ENCODE peak calls at places on chromosomes 13 and 19, in six cellular contexts. G is CD4-positive, alpha-beta T cell; B is naive thymus-derived CD8-positive, alpha-beta T cell; H is GM23338; Z is heart right ventricle; E is stimulated activated naive CD8-positive, alpha-beta T cell treated with anti-CD3 and anti-CD28 coated beads, Interleukin-15, amount 100 ng/mL, for 72 hours. C is an unnamed sample.

GRCh38 chr13:41706189-41706588 is 248.8 kb downstream of the RGCC start:
- ATAC-seq in G (no peak), B (no peak), H (no peak), Z (no peak), E (peak), C (no peak)

GRCh38 chr13:98869408-98870090 is 108.3 kb downstream of the DOCK9 start:
- ATAC-seq in G (no peak), B (no peak), H (no peak), Z (no peak), E (no peak), C (no peak)

GRCh38 chr19:50214699-50215543 is 11.5 kb downstream of the MYH14 start:
- ATAC-seq in G (no peak), B (no peak), H (no peak), Z (no peak), E (no peak), C (no peak)

GRCh38 chr13:103145476-103145875 is 79.3 kb upstream of the SLC10A2 start:
- ATAC-seq in G (no peak), B (no peak), H (no peak), Z (no peak), E (no peak), C (no peak)

GRCh38 chr19:8459520-8460260 is 14.9 kb downstream of the HNRNPM start:
- ATAC-seq in G (no peak), B (no peak), H (no peak), Z (no peak), E (no peak), C (no peak)

GRCh38 chr19:55484571-55485438 is at the start of gene NAT14:
- ATAC-seq in G (peak), B (peak), H (peak), Z (peak), E (peak), C (peak)

GRCh38 chr19:16605115-16605514 is 22.9 kb downstream of the MED26 start:
- ATAC-seq in G (no peak), B (no peak), H (no peak), Z (no peak), E (no peak), C (no peak)

GRCh38 chr13:39565036-39565949 is 37.7 kb downstream of the LHFPL6 start:
- ATAC-seq in G (no peak), B (no peak), H (peak), Z (no peak), E (no peak), C (no peak)

GRCh38 chr13:40315416-40316064 is 350.9 kb downstream of the FOXO1 start:
- ATAC-seq in G (peak), B (peak), H (no peak), Z (peak), E (peak), C (no peak)

GRCh38 chr19:31339405-31339804 is 9.8 kb downstream of the TSHZ3 start:
- ATAC-seq in G (no peak), B (no peak), H (no peak), Z (no peak), E (no peak), C (no peak)

GRCh38 chr19:13918726-13919411 is 12.9 kb downstream of the CC2D1A start:
- ATAC-seq in G (no peak), B (no peak), H (peak), Z (no peak), E (no peak), C (no peak)

GRCh38 chr13:110157718-110158117 is 149.2 kb downstream of the COL4A1 start:
- ATAC-seq in G (no peak), B (no peak), H (no peak), Z (no peak), E (no peak), C (no peak)

GRCh38 chr19:3533020-3533408 is 6.0 kb upstream of the TEKTIP1 start:
- ATAC-seq in G (no peak), B (no peak), H (no peak), Z (no peak), E (no peak), C (no peak)

GRCh38 chr13:32264407-32264806 is 50.8 kb downstream of the ZAR1L start:
- ATAC-seq in G (no peak), B (no peak), H (no peak), Z (peak), E (no peak), C (no peak)

GRCh38 chr13:45341799-45342584 is 1.0 kb upstream of the TPT1 start:
- ATAC-seq in G (no peak), B (no peak), H (no peak), Z (peak), E (no peak), C (no peak)

GRCh38 chr13:79779061-79779460 is 298.1 kb downstream of the NDFIP2 start:
- ATAC-seq in G (no peak), B (no peak), H (no peak), Z (no peak), E (no peak), C (no peak)

GRCh38 chr19:38815059-38816001 is 2.6 kb upstream of the LGALS4 start:
- ATAC-seq in G (no peak), B (no peak), H (peak), Z (no peak), E (no peak), C (no peak)

GRCh38 chr19:46919324-46919723 is 58.5 kb downstream of the ARHGAP35 start:
- ATAC-seq in G (no peak), B (no peak), H (no peak), Z (no peak), E (peak), C (no peak)

GRCh38 chr13:27182054-27182453 is 10.4 kb upstream of the USP12 start:
- ATAC-seq in G (no peak), B (no peak), H (no peak), Z (no peak), E (no peak), C (no peak)

GRCh38 chr13:76798037-76798436 is 88.2 kb downstream of the KCTD12 start:
- ATAC-seq in G (no peak), B (no peak), H (no peak), Z (no peak), E (no peak), C (no peak)

GRCh38 chr19:33333615-33334014 is 31.3 kb upstream of the CEBPA start:
- ATAC-seq in G (no peak), B (no peak), H (no peak), Z (no peak), E (no peak), C (no peak)

GRCh38 chr19:8116437-8117293 is 32.7 kb downstream of the FBN3 start:
- ATAC-seq in G (no peak), B (no peak), H (no peak), Z (no peak), E (no peak), C (peak)

GRCh38 chr19:663682-664117 is 686 bp upstream of the RNF126 start:
- ATAC-seq in G (no peak), B (no peak), H (no peak), Z (no peak), E (no peak), C (no peak)

GRCh38 chr19:49408816-49409440 is 14.3 kb downstream of the PTH2 start:
- ATAC-seq in G (no peak), B (peak), H (no peak), Z (no peak), E (no peak), C (no peak)

GRCh38 chr13:33497146-33497845 is 211.7 kb upstream of the STARD13 start:
- ATAC-seq in G (no peak), B (no peak), H (no peak), Z (no peak), E (no peak), C (no peak)

GRCh38 chr13:20779405-20779804 is 5.6 kb upstream of the EEF1AKMT1 start:
- ATAC-seq in G (no peak), B (no peak), H (peak), Z (no peak), E (no peak), C (no peak)

GRCh38 chr19:21910318-21910717 is 74.3 kb upstream of the ZNF43 start:
- ATAC-seq in G (no peak), B (no peak), H (no peak), Z (no peak), E (peak), C (no peak)

GRCh38 chr19:46656541-46656940 is 4.4 kb downstream of the DACT3 start:
- ATAC-seq in G (no peak), B (no peak), H (no peak), Z (no peak), E (no peak), C (no peak)

GRCh38 chr19:31264379-31264778 is 84.9 kb downstream of the TSHZ3 start:
- ATAC-seq in G (no peak), B (no peak), H (no peak), Z (no peak), E (no peak), C (no peak)

GRCh38 chr19:47541507-47541906 is 26.6 kb upstream of the NAPA start:
- ATAC-seq in G (peak), B (peak), H (no peak), Z (no peak), E (peak), C (peak)

GRCh38 chr13:38763446-38764381 is 76.8 kb downstream of the FREM2 start:
- ATAC-seq in G (no peak), B (no peak), H (peak), Z (no peak), E (no peak), C (no peak)

GRCh38 chr19:38204096-38204495 is 19.9 kb downstream of the DPF1 start:
- ATAC-seq in G (no peak), B (no peak), H (no peak), Z (no peak), E (no peak), C (no peak)

GRCh38 chr13:41008349-41008980 is 10.7 kb downstream of the ELF1 start:
- ATAC-seq in G (peak), B (peak), H (no peak), Z (no peak), E (peak), C (no peak)

GRCh38 chr13:53782400-53783030 is 753.9 kb downstream of the OLFM4 start:
- ATAC-seq in G (no peak), B (no peak), H (peak), Z (peak), E (no peak), C (no peak)

GRCh38 chr19:47444388-47444821 is 25.1 kb upstream of the MEIS3 start:
- ATAC-seq in G (peak), B (peak), H (no peak), Z (no peak), E (no peak), C (no peak)